ENCODE peak calls at places on chromosomes 11 and 22, in four cellular contexts. R, L, X and T are unnamed samples.

GRCh38 chr11:31248768-31249167 is 120.8 kb downstream of the DCDC1 start:
- DNase-seq in R (no peak), L (no peak), X (no peak), T (no peak)

GRCh38 chr11:130212431-130212961 is 52.9 kb downstream of the ST14 start:
- DNase-seq in R (no peak), L (peak; percentile 46), X (peak; percentile 47), T (peak; percentile 24)

GRCh38 chr11:4665424-4665823 is 21.6 kb downstream of the OR51E1 start:
- DNase-seq in R (no peak), L (no peak), X (no peak), T (no peak)

GRCh38 chr11:58905716-58906547 is 33.4 kb upstream of the GLYATL1 start:
- DNase-seq in R (peak; percentile 21), L (no peak), X (peak; percentile 95), T (no peak)

GRCh38 chr11:57116654-57117053 is 65.1 kb upstream of the LRRC55 start:
- DNase-seq in R (no peak), L (no peak), X (peak; percentile 77), T (no peak)

GRCh38 chr22:39839917-39840510 is 53.5 kb downstream of the ENTHD1 start:
- DNase-seq in R (no peak), L (no peak), X (no peak), T (no peak)

GRCh38 chr22:38927033-38927789 is 30.2 kb upstream of the APOBEC3A start:
- DNase-seq in R (peak; percentile 65), L (peak; percentile 78), X (peak; percentile 93), T (peak; percentile 82)

GRCh38 chr11:26134481-26135355 is 197.2 kb upstream of the ANO3 start:
- DNase-seq in R (no peak), L (no peak), X (peak; percentile 68), T (no peak)

GRCh38 chr11:16817321-16817720 is 78.9 kb downstream of the C11orf58 start:
- DNase-seq in R (no peak), L (no peak), X (no peak), T (no peak)

GRCh38 chr11:64854534-64855502 is 10.4 kb upstream of the CDC42BPG start:
- DNase-seq in R (peak; percentile 81), L (peak; percentile 95), X (peak; percentile 79), T (peak; percentile 90)

GRCh38 chr11:125348141-125348651 is 147.9 kb downstream of the FEZ1 start:
- DNase-seq in R (no peak), L (no peak), X (no peak), T (no peak)

GRCh38 chr11:106418786-106419185 is 341.3 kb downstream of the AASDHPPT start:
- DNase-seq in R (no peak), L (no peak), X (no peak), T (no peak)

GRCh38 chr11:70572974-70573260 is 174.6 kb downstream of the CTTN start:
- DNase-seq in R (no peak), L (no peak), X (peak; percentile 24), T (no peak)

DNA sequence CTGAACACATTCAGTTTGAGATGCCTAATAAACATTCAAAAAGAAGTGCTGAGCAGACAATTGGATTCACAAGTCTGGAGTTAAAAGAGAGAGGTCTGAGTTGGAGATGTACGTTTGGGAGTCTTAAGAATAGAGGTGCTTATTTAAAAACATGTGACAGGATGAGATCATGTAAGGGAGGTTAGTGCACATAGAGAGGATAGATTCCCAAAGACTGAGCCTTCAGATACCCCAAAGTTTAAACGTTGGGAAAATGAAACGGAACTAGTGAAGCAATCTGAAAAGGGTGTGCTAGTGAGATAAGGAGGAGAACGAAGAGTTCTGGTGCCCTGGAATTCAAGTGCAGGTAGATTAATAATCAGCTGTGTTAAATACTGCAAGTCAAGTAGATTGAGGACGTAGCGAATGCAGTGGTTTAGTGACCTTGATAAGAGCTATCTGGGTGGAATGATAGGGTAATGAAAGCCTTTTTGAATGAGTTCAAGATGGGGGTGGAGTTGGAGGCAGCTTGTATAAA is 63.7 kb downstream of the HIPK3 start:
- DNase-seq in R (no peak), L (no peak), X (no peak), T (no peak)
- H3K4me1 ChIP-seq in R (no peaks in the 10 kb centered on the region), L (peaks cover 36% of the 10 kb centered on the region), X (peaks cover 2% of the 10 kb centered on the region), T (peaks cover 3% of the 10 kb centered on the region)

DNA sequence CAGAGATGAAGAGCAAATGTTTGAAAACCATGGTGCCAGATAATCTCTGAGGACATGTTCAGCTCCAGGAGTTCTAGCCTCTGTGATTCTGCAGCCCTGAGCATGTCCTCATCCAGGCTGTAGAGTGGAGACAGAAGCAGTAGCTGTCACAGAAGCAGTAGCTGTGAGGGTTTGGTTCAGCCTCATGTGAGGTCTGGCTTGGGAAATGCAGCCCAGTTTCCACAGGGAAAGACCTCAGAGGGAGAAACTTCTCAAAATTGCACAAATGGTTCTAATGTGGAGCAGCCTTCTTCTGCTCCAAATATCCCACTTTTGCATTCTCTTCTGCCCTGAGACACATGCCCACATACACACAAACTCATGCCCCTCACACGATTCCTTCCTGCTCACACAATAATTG is 48.4 kb downstream of the DBX1 start:
- DNase-seq in R (no peak), L (no peak), X (no peak), T (no peak)
- H3K4me3 ChIP-seq in R (no peak overlapping the region), L (peak overlapping the region; percentile 24), X (no peak overlapping the region), T (no peak overlapping the region)

DNA sequence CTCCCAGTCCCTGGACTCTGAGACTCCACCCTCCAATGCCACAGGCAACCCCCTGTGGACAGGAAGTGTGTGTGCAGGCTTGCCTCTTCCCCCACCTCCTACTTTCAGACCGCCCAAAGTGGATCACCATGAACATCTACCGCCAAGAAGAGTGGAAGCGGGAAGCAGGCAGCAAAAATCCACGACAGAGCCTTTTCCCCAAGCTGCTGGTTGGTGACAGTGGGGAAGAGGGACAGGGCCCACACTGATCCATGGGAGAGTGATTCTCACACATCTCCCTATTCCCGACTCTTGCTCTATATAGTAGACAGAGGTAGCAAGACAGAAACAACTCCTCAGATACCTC is 53.4 kb upstream of the SPATA19 start:
- DNase-seq in R (no peak), L (peak; percentile 18), X (no peak), T (no peak)
- TF ChIP-seq CTCF in R (no peak), L (no peak), X (peak; percentile 45), T (no peak)

DNA sequence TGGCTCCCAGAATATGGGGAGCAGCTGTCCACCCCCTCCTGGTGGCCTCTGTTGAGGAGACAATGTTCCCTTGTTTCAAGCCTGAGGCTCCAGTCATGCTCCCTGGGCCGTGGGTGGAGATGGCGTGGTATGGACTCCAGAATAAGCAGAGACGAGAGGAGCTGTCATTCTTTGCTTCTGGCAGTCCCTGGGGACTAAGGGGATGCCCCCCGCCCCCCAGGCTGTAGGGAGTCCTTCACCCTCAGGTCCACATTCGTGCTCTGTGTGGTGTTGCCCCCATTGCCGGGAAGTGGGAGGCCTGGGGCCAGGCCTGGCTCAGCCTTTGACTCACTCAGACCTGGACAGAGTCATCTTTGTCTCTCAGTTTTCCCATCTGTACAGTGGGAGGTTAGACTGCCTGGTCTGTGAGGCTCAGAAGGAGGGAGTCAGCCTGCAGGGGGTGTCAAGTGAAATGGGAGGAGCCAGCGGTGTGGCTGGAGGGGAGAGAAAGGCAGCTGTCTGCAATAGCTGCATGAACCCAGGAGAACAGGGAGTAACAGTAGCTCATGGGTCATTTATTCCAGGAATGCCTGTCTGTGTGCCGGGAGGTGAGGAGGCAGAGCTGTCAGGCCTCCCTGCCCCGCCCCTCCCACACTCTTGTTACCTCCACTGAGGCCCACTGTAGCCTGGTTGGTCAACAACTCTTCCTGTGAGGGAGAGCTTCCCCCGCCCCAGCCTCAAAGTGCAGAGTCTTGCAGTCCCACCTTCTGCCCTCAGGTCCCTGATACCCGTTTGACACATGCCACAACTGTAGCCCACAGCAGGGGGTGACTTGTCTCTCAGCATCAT is 6.3 kb downstream of the ARHGEF17 start:
- DNase-seq in R (peak; percentile 68), L (no peak), X (peak; percentile 88), T (peak; percentile 51)
- H3K4me1 ChIP-seq in R (peaks cover 32% of the 10 kb centered on the region), L (peaks cover 39% of the 10 kb centered on the region), X (peaks cover 26% of the 10 kb centered on the region), T (peaks cover 22% of the 10 kb centered on the region)

GRCh38 chr22:22025320-22026156 is 43.0 kb upstream of the TOP3B start:
- DNase-seq in R (no peak), L (no peak), X (no peak), T (no peak)
- H3K4me3 ChIP-seq in R (no peak overlapping the region), L (no peak overlapping the region), X (no peak overlapping the region), T (no peak overlapping the region)

GRCh38 chr22:45552580-45553332 is 50.1 kb downstream of the FBLN1 start:
- DNase-seq in R (peak; percentile 57), L (no peak), X (peak; percentile 69), T (peak; percentile 51)
- TF ChIP-seq CTCF in R (peak; percentile 22), L (no peak), X (peak; percentile 38), T (no peak)

DNA sequence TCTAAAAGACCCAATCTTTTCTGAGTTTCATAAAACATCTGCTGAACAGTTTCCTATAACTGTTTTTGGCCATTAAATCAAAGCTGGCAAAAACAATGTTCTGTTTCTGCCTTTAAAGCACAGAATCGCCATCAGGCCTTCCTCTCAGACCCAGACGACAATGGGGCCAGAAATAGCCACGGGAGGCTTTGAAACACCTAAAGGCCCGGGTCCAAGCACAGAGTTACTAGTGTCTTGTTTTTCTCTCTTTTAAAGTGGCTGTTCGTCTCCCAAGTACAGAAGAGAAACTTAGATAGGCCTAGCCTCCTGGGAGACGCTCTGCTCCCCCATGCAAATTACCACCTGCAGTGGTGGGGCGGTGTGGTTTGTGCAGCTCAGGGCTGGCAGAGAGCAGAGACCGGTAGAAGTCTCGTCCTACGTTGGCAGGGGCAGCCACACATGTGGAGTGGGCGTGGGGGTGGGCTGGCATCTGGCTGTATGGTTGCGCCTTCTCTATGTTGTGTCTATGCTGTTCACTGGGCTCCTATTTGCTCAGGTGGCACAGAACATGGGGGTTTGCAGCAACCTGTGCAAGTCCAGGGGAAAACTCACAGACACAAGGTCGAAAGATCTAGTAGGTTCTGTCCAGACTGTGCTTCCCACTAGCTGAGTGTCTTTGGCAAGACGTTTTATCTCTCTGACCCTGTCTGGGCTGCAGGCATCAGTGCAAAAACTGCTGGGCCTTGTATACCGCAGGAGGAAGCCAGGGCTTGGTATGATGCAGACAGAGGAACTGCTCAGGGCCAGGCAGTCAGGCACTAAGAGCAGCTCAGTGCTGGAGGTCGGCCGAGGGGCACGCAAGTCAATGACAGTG is 23.6 kb upstream of the ETS1 start:
- DNase-seq in R (no peak), L (no peak), X (peak; percentile 54), T (no peak)
- H3K4me1 ChIP-seq in R (no peaks in the 10 kb centered on the region), L (peaks cover 4% of the 10 kb centered on the region), X (no peaks in the 10 kb centered on the region), T (peaks cover 3% of the 10 kb centered on the region)